ENCODE peak calls at places on chromosomes 3 and 15, in nine cellular contexts. G is HFFc6; O is H7; S is non-pigmented ciliary epithelial cell; N is PC-9; F is right cardiac atrium; L is CD8-positive, alpha-beta T cell; H is NCI-H510A; T is GM04504. P is an unnamed sample.

GRCh38 chr3:139934557-139935070 is 371 bp upstream of the CLSTN2 start:
- DNase-seq in G (no peak), O (peak), S (no peak), N (no peak), F (peak), L (no peak), H (peak), T (no peak), P (no peak)

GRCh38 chr3:109224333-109224732 is 87.8 kb downstream of the C3orf85 start:
- DNase-seq in G (no peak), O (peak), S (no peak), N (no peak), F (no peak), L (no peak), H (no peak), T (no peak), P (peak)

GRCh38 chr15:85685366-85685765 is 109.4 kb downstream of the KLHL25 start:
- DNase-seq in G (no peak), O (no peak), S (no peak), N (no peak), F (no peak), L (no peak), H (no peak), T (no peak), P (no peak)

GRCh38 chr3:150365132-150365604 is 42.9 kb upstream of the TSC22D2 start:
- DNase-seq in G (peak), O (no peak), S (no peak), N (peak), F (no peak), L (no peak), H (no peak), T (no peak), P (no peak)

GRCh38 chr3:8441969-8442559 is 59.6 kb upstream of the LMCD1 start:
- DNase-seq in G (peak), O (peak), S (no peak), N (no peak), F (no peak), L (no peak), H (no peak), T (no peak), P (peak)

GRCh38 chr3:1007890-1008289 is 84.9 kb upstream of the CNTN6 start:
- DNase-seq in G (no peak), O (no peak), S (peak), N (no peak), F (no peak), L (no peak), H (no peak), T (peak), P (no peak)

GRCh38 chr15:101489633-101490407 is at the start of gene PCSK6:
- DNase-seq in G (no peak), O (peak), S (no peak), N (no peak), F (peak), L (no peak), H (no peak), T (no peak), P (no peak)

GRCh38 chr3:48440590-48440958 is 517 bp downstream of the TMA7 start:
- DNase-seq in G (no peak), O (peak), S (no peak), N (no peak), F (peak), L (no peak), H (no peak), T (no peak), P (no peak)

GRCh38 chr3:40680685-40681657 is 156.2 kb downstream of the ZNF621 start:
- DNase-seq in G (no peak), O (no peak), S (no peak), N (no peak), F (no peak), L (no peak), H (no peak), T (no peak), P (no peak)

GRCh38 chr3:129618901-129619671 is 12.6 kb upstream of the PLXND1 start:
- DNase-seq in G (no peak), O (no peak), S (no peak), N (no peak), F (peak), L (no peak), H (no peak), T (no peak), P (no peak)

GRCh38 chr3:127970966-127971592 is 56.0 kb downstream of the KBTBD12 start:
- DNase-seq in G (peak), O (peak), S (no peak), N (peak), F (no peak), L (no peak), H (peak), T (no peak), P (peak)

GRCh38 chr3:159792070-159792469 is 196.6 kb upstream of the IL12A start:
- DNase-seq in G (no peak), O (no peak), S (no peak), N (no peak), F (no peak), L (no peak), H (no peak), T (no peak), P (no peak)

GRCh38 chr15:36778516-36778915 is 199.1 kb downstream of the CDIN1 start:
- DNase-seq in G (peak), O (no peak), S (no peak), N (no peak), F (no peak), L (no peak), H (no peak), T (peak), P (no peak)